ENCODE peak calls at places on chromosomes 4 and X, in eight cellular contexts. Q, D, C, M, T, N, R and S are unnamed samples.

GRCh38 chr4:7824218-7824617 is 115.4 kb downstream of the AFAP1 start:
- DNase-seq in Q (no peak), D (no peak), C (no peak), M (no peak), T (no peak), N (no peak), R (no peak), S (no peak)

GRCh38 chr4:151049430-151049884 is 34.4 kb upstream of the LRBA start:
- DNase-seq in Q (no peak), D (no peak), C (no peak), M (no peak), T (no peak), N (no peak), R (no peak), S (no peak)

GRCh38 chr4:126778348-126778747 is 854.4 kb upstream of the INTU start:
- DNase-seq in Q (no peak), D (no peak), C (no peak), M (no peak), T (no peak), N (no peak), R (peak; percentile 81), S (no peak)

GRCh38 chr4:108788731-108789130 is 25.9 kb upstream of the ETNPPL start:
- DNase-seq in Q (no peak), D (no peak), C (no peak), M (no peak), T (no peak), N (no peak), R (no peak), S (no peak)

GRCh38 chrX:57137481-57137880 is 284 bp upstream of the SPIN2A start:
- DNase-seq in Q (no peak), D (peak; percentile 33), C (no peak), M (no peak), T (no peak), N (no peak), R (peak; percentile 4), S (no peak)

GRCh38 chr4:123555500-123556273 is 159.1 kb downstream of the SPRY1 start:
- DNase-seq in Q (no peak), D (peak; percentile 54), C (peak; percentile 87), M (peak; percentile 81), T (no peak), N (peak; percentile 88), R (no peak), S (no peak)

GRCh38 chr4:153468587-153468986 is 2.4 kb downstream of the TMEM131L start:
- DNase-seq in Q (no peak), D (no peak), C (no peak), M (no peak), T (peak; percentile 94), N (no peak), R (no peak), S (no peak)

GRCh38 chr4:17168571-17168970 is 270.1 kb upstream of the LDB2 start:
- DNase-seq in Q (no peak), D (peak; percentile 20), C (no peak), M (peak; percentile 68), T (no peak), N (no peak), R (peak; percentile 62), S (no peak)

GRCh38 chr4:183797445-183798248 is 107.5 kb upstream of the STOX2 start:
- DNase-seq in Q (no peak), D (no peak), C (no peak), M (no peak), T (no peak), N (peak; percentile 71), R (peak; percentile 10), S (no peak)

GRCh38 chr4:152937535-152938236 is 1.6 kb downstream of the FHDC1 start:
- DNase-seq in Q (peak; percentile 87), D (peak; percentile 36), C (peak; percentile 28), M (no peak), T (no peak), N (peak; percentile 63), R (peak; percentile 38), S (peak; percentile 23)

GRCh38 chrX:38807873-38808272 is 6.6 kb downstream of the MID1IP1 start:
- DNase-seq in Q (no peak), D (no peak), C (no peak), M (no peak), T (peak; percentile 38), N (no peak), R (no peak), S (no peak)

GRCh38 chr4:70544279-70544870 is 26.0 kb downstream of the AMTN start:
- DNase-seq in Q (peak; percentile 8), D (no peak), C (no peak), M (no peak), T (peak; percentile 39), N (no peak), R (peak; percentile 56), S (peak; percentile 46)

GRCh38 chr4:3375688-3376087 is 66.1 kb upstream of the HGFAC start:
- DNase-seq in Q (no peak), D (peak; percentile 57), C (no peak), M (no peak), T (no peak), N (peak; percentile 42), R (peak; percentile 95), S (no peak)